ENCODE peak calls at places on chromosomes 1 and 21, in eight cellular contexts. One of them, this sample, is unnamed.

GRCh38 chr1:47986741-47987140 is 10.4 kb downstream of the TRABD2B start:
- DNase-seq in EL: no peak
- DNase-seq in OCI-M1: no peak
- DNase-seq in neural progenitor cell: peak
- DNase-seq in hepatic stellate cell: no peak
- DNase-seq in activated CD4-positive, alpha-beta T cell treated with anti-CD3 and anti-CD28 coated beads, Interleukin-2, amount 50 U/mL, for 1 hour: no peak
- DNase-seq in AG10803: no peak
- DNase-seq in kidney tubule cell: no peak
- DNase-seq in this sample: no peak

GRCh38 chr1:158407092-158407491 is 7.8 kb upstream of the OR10T2 start:
- DNase-seq in AG10803: no peak
- DNase-seq in hepatic stellate cell: no peak
- DNase-seq in EL: no peak
- DNase-seq in kidney tubule cell: no peak
- DNase-seq in OCI-M1: no peak
- DNase-seq in activated CD4-positive, alpha-beta T cell treated with anti-CD3 and anti-CD28 coated beads, Interleukin-2, amount 50 U/mL, for 1 hour: no peak
- DNase-seq in neural progenitor cell: no peak
- DNase-seq in this sample: no peak

GRCh38 chr1:207076181-207076949 is 12.3 kb upstream of the C4BPB start:
- DNase-seq in neural progenitor cell: no peak
- DNase-seq in hepatic stellate cell: no peak
- DNase-seq in AG10803: peak
- DNase-seq in activated CD4-positive, alpha-beta T cell treated with anti-CD3 and anti-CD28 coated beads, Interleukin-2, amount 50 U/mL, for 1 hour: no peak
- DNase-seq in OCI-M1: no peak
- DNase-seq in kidney tubule cell: no peak
- DNase-seq in EL: peak
- DNase-seq in this sample: no peak

GRCh38 chr1:228048659-228049333 is 33.7 kb upstream of the ARF1 start:
- DNase-seq in neural progenitor cell: no peak
- DNase-seq in kidney tubule cell: no peak
- DNase-seq in AG10803: no peak
- DNase-seq in EL: no peak
- DNase-seq in activated CD4-positive, alpha-beta T cell treated with anti-CD3 and anti-CD28 coated beads, Interleukin-2, amount 50 U/mL, for 1 hour: no peak
- DNase-seq in OCI-M1: no peak
- DNase-seq in hepatic stellate cell: no peak
- DNase-seq in this sample: no peak

GRCh38 chr1:3113047-3113740 is 44.2 kb downstream of the PRDM16 start:
- DNase-seq in EL: no peak
- DNase-seq in AG10803: no peak
- DNase-seq in hepatic stellate cell: no peak
- DNase-seq in neural progenitor cell: no peak
- DNase-seq in OCI-M1: no peak
- DNase-seq in activated CD4-positive, alpha-beta T cell treated with anti-CD3 and anti-CD28 coated beads, Interleukin-2, amount 50 U/mL, for 1 hour: no peak
- DNase-seq in kidney tubule cell: no peak
- DNase-seq in this sample: no peak

GRCh38 chr1:246518456-246519205 is 11.6 kb upstream of the SMYD3 start:
- DNase-seq in activated CD4-positive, alpha-beta T cell treated with anti-CD3 and anti-CD28 coated beads, Interleukin-2, amount 50 U/mL, for 1 hour: no peak
- DNase-seq in kidney tubule cell: no peak
- DNase-seq in AG10803: no peak
- DNase-seq in neural progenitor cell: no peak
- DNase-seq in EL: no peak
- DNase-seq in hepatic stellate cell: no peak
- DNase-seq in OCI-M1: no peak
- DNase-seq in this sample: no peak

GRCh38 chr1:203054184-203054583 is 27.9 kb downstream of the PPFIA4 start:
- DNase-seq in neural progenitor cell: no peak
- DNase-seq in activated CD4-positive, alpha-beta T cell treated with anti-CD3 and anti-CD28 coated beads, Interleukin-2, amount 50 U/mL, for 1 hour: no peak
- DNase-seq in OCI-M1: no peak
- DNase-seq in kidney tubule cell: no peak
- DNase-seq in AG10803: no peak
- DNase-seq in hepatic stellate cell: no peak
- DNase-seq in EL: no peak
- DNase-seq in this sample: no peak

GRCh38 chr21:21921410-21922232 is 923.4 kb downstream of the NCAM2 start:
- DNase-seq in OCI-M1: peak
- DNase-seq in AG10803: peak
- DNase-seq in kidney tubule cell: peak
- DNase-seq in activated CD4-positive, alpha-beta T cell treated with anti-CD3 and anti-CD28 coated beads, Interleukin-2, amount 50 U/mL, for 1 hour: no peak
- DNase-seq in neural progenitor cell: peak
- DNase-seq in EL: peak
- DNase-seq in hepatic stellate cell: no peak
- DNase-seq in this sample: peak

GRCh38 chr1:41355356-41355755 is 5.9 kb upstream of the FOXO6 start:
- DNase-seq in OCI-M1: no peak
- DNase-seq in neural progenitor cell: peak
- DNase-seq in activated CD4-positive, alpha-beta T cell treated with anti-CD3 and anti-CD28 coated beads, Interleukin-2, amount 50 U/mL, for 1 hour: no peak
- DNase-seq in kidney tubule cell: no peak
- DNase-seq in EL: no peak
- DNase-seq in hepatic stellate cell: no peak
- DNase-seq in AG10803: no peak
- DNase-seq in this sample: no peak

GRCh38 chr1:48526045-48526714 is 54.2 kb upstream of the SPATA6 start:
- DNase-seq in hepatic stellate cell: no peak
- DNase-seq in kidney tubule cell: no peak
- DNase-seq in neural progenitor cell: peak
- DNase-seq in EL: no peak
- DNase-seq in OCI-M1: no peak
- DNase-seq in activated CD4-positive, alpha-beta T cell treated with anti-CD3 and anti-CD28 coated beads, Interleukin-2, amount 50 U/mL, for 1 hour: no peak
- DNase-seq in AG10803: peak
- DNase-seq in this sample: peak

GRCh38 chr1:56073614-56074356 is 505.6 kb downstream of the PLPP3 start:
- DNase-seq in OCI-M1: no peak
- DNase-seq in AG10803: peak
- DNase-seq in neural progenitor cell: no peak
- DNase-seq in EL: peak
- DNase-seq in kidney tubule cell: no peak
- DNase-seq in activated CD4-positive, alpha-beta T cell treated with anti-CD3 and anti-CD28 coated beads, Interleukin-2, amount 50 U/mL, for 1 hour: no peak
- DNase-seq in hepatic stellate cell: peak
- DNase-seq in this sample: no peak

GRCh38 chr1:94931254-94931841 is 4.4 kb upstream of the CNN3 start:
- DNase-seq in AG10803: no peak
- DNase-seq in kidney tubule cell: no peak
- DNase-seq in neural progenitor cell: no peak
- DNase-seq in EL: no peak
- DNase-seq in hepatic stellate cell: no peak
- DNase-seq in OCI-M1: no peak
- DNase-seq in activated CD4-positive, alpha-beta T cell treated with anti-CD3 and anti-CD28 coated beads, Interleukin-2, amount 50 U/mL, for 1 hour: no peak
- DNase-seq in this sample: no peak

GRCh38 chr1:91007092-91007491 is 14.7 kb downstream of the ZNF644 start:
- DNase-seq in EL: no peak
- DNase-seq in AG10803: no peak
- DNase-seq in OCI-M1: no peak
- DNase-seq in activated CD4-positive, alpha-beta T cell treated with anti-CD3 and anti-CD28 coated beads, Interleukin-2, amount 50 U/mL, for 1 hour: no peak
- DNase-seq in kidney tubule cell: no peak
- DNase-seq in neural progenitor cell: no peak
- DNase-seq in hepatic stellate cell: no peak
- DNase-seq in this sample: no peak

GRCh38 chr1:84073266-84073665 is 70.8 kb upstream of the PRKACB start:
- DNase-seq in neural progenitor cell: no peak
- DNase-seq in activated CD4-positive, alpha-beta T cell treated with anti-CD3 and anti-CD28 coated beads, Interleukin-2, amount 50 U/mL, for 1 hour: no peak
- DNase-seq in kidney tubule cell: no peak
- DNase-seq in hepatic stellate cell: peak
- DNase-seq in AG10803: peak
- DNase-seq in OCI-M1: no peak
- DNase-seq in EL: peak
- DNase-seq in this sample: no peak

This sample was measured in midbrain.